ENCODE peak calls at places on chromosomes 12 and 14, in six cellular contexts. O, F, W, Y, E and I are unnamed samples.
A peak's percentile ranks its signal among the peaks of the same experiment; 100 is the strongest.

GRCh38 chr12:5429741-5430557 is 2.0 kb upstream of the NTF3 start:
- DNase-seq in O (no peak), F (no peak), W (no peak), Y (no peak), E (no peak), I (peak; percentile 40)

GRCh38 chr12:93908846-93909592 is 231.8 kb downstream of the CRADD start:
- DNase-seq in O (no peak), F (no peak), W (peak; percentile 56), Y (peak; percentile 51), E (no peak), I (no peak)

GRCh38 chr12:75542942-75543341 is 31.5 kb upstream of the KRR1 start:
- DNase-seq in O (no peak), F (no peak), W (no peak), Y (no peak), E (no peak), I (no peak)

GRCh38 chr12:79557690-79558315 is 133.0 kb downstream of the PAWR start:
- DNase-seq in O (no peak), F (no peak), W (no peak), Y (no peak), E (no peak), I (no peak)

GRCh38 chr14:22112004-22112403 is 438.4 kb upstream of the OR4E1 start:
- DNase-seq in O (peak; percentile 25), F (no peak), W (peak; percentile 8), Y (no peak), E (no peak), I (no peak)

GRCh38 chr14:72714094-72714493 is 179.8 kb downstream of the DPF3 start:
- DNase-seq in O (no peak), F (peak; percentile 37), W (no peak), Y (peak; percentile 24), E (no peak), I (no peak)

GRCh38 chr12:131048611-131048990 is 94.9 kb downstream of the ADGRD1 start:
- DNase-seq in O (no peak), F (no peak), W (no peak), Y (no peak), E (no peak), I (no peak)

GRCh38 chr12:5026342-5026938 is 17.2 kb upstream of the KCNA5 start:
- DNase-seq in O (no peak), F (no peak), W (no peak), Y (no peak), E (no peak), I (no peak)

GRCh38 chr14:60067911-60068310 is 23.8 kb upstream of the PCNX4 start:
- DNase-seq in O (no peak), F (no peak), W (no peak), Y (no peak), E (no peak), I (no peak)

GRCh38 chr14:99873653-99874052 is 80.4 kb downstream of the EML1 start:
- DNase-seq in O (no peak), F (no peak), W (no peak), Y (no peak), E (no peak), I (no peak)

GRCh38 chr12:85468356-85469157 is 188.5 kb downstream of the ALX1 start:
- DNase-seq in O (peak; percentile 25), F (no peak), W (peak; percentile 78), Y (peak; percentile 45), E (peak; percentile 27), I (peak; percentile 10)

GRCh38 chr12:92927436-92928116 is 1.5 kb downstream of the EEA1 start:
- DNase-seq in O (peak; percentile 63), F (no peak), W (peak; percentile 45), Y (no peak), E (no peak), I (no peak)

GRCh38 chr12:124191024-124191359 is 103.9 kb upstream of the RFLNA start:
- DNase-seq in O (no peak), F (no peak), W (peak; percentile 32), Y (no peak), E (no peak), I (no peak)

GRCh38 chr12:57146925-57147640 is at the start of gene LRP1-AS:
- DNase-seq in O (peak; percentile 90), F (no peak), W (no peak), Y (peak; percentile 75), E (no peak), I (no peak)

GRCh38 chr12:24661657-24662096 is 287.2 kb downstream of the BCAT1 start:
- DNase-seq in O (peak; percentile 70), F (peak; percentile 67), W (no peak), Y (peak; percentile 11), E (peak; percentile 28), I (no peak)

GRCh38 chr14:58299665-58300202 is 1.4 kb downstream of the ARID4A start:
- DNase-seq in O (no peak), F (no peak), W (no peak), Y (no peak), E (no peak), I (no peak)

GRCh38 chr12:121170581-121171260 is 38.0 kb downstream of the P2RX7 start:
- DNase-seq in O (no peak), F (no peak), W (no peak), Y (no peak), E (no peak), I (no peak)

GRCh38 chr14:52314521-52315354 is 626 bp downstream of the PTGER2 start:
- DNase-seq in O (no peak), F (no peak), W (no peak), Y (peak; percentile 41), E (peak; percentile 34), I (peak; percentile 48)

GRCh38 chr12:4714879-4715278 is 5.3 kb upstream of the GALNT8 start:
- DNase-seq in O (no peak), F (no peak), W (no peak), Y (no peak), E (no peak), I (no peak)

GRCh38 chr14:104709387-104710019 is 14.5 kb upstream of the ADSS1 start:
- DNase-seq in O (no peak), F (no peak), W (no peak), Y (no peak), E (no peak), I (no peak)

GRCh38 chr12:102781117-102781516 is 135.9 kb downstream of the PAH start:
- DNase-seq in O (no peak), F (no peak), W (no peak), Y (peak; percentile 7), E (no peak), I (no peak)

GRCh38 chr12:9344540-9344939 is 136.3 kb upstream of the PZP start:
- DNase-seq in O (no peak), F (no peak), W (no peak), Y (no peak), E (no peak), I (no peak)

GRCh38 chr14:40362856-40363255 is 930.6 kb upstream of the FBXO33 start:
- DNase-seq in O (no peak), F (no peak), W (no peak), Y (no peak), E (no peak), I (no peak)

GRCh38 chr12:114649585-114649984 is 34.4 kb downstream of the TBX3 start:
- DNase-seq in O (no peak), F (no peak), W (no peak), Y (no peak), E (no peak), I (no peak)

GRCh38 chr14:26398616-26399015 is 199.2 kb downstream of the NOVA1 start:
- DNase-seq in O (no peak), F (no peak), W (no peak), Y (no peak), E (no peak), I (no peak)

GRCh38 chr12:49651855-49652254 is 28.5 kb downstream of the PRPF40B start:
- DNase-seq in O (no peak), F (no peak), W (no peak), Y (no peak), E (no peak), I (no peak)

GRCh38 chr12:50263832-50264231 is 19.5 kb downstream of the LIMA1 start:
- DNase-seq in O (no peak), F (no peak), W (no peak), Y (no peak), E (no peak), I (no peak)

GRCh38 chr12:122413516-122414404 is 8.7 kb downstream of the CLIP1 start:
- DNase-seq in O (no peak), F (no peak), W (no peak), Y (no peak), E (no peak), I (no peak)

GRCh38 chr14:75277000-75277795 is 1.4 kb upstream of the FOS start:
- DNase-seq in O (peak; percentile 66), F (peak; percentile 98), W (peak; percentile 90), Y (peak; percentile 92), E (peak; percentile 90), I (peak; percentile 89)

GRCh38 chr12:6866163-6866919 is 990 bp upstream of the TPI1 start:
- DNase-seq in O (no peak), F (no peak), W (no peak), Y (no peak), E (no peak), I (peak; percentile 56)

GRCh38 chr12:123364532-123365140 is at the start of gene SBNO1:
- DNase-seq in O (peak; percentile 71), F (peak; percentile 97), W (peak; percentile 94), Y (peak; percentile 92), E (peak; percentile 92), I (peak; percentile 93)

GRCh38 chr14:56896231-56896630 is 86.0 kb upstream of the OTX2 start:
- DNase-seq in O (no peak), F (no peak), W (no peak), Y (no peak), E (no peak), I (no peak)
- H3K4me1 ChIP-seq in O (no peaks in the 10 kb centered on the region), F (no peaks in the 10 kb centered on the region), W (no peaks in the 10 kb centered on the region), Y (no peaks in the 10 kb centered on the region), E (no peaks in the 10 kb centered on the region), I (no peaks in the 10 kb centered on the region)

GRCh38 chr12:32893008-32893407 is 3.6 kb downstream of the PKP2 start:
- DNase-seq in O (peak; percentile 39), F (no peak), W (no peak), Y (no peak), E (no peak), I (no peak)
- TF ChIP-seq EP300 in O (no peak), F (no peak), W (no peak), Y (no peak), E (no peak), I (no peak)

GRCh38 chr12:125192690-125193221 is 127.5 kb downstream of the AACS start:
- DNase-seq in O (no peak), F (no peak), W (no peak), Y (no peak), E (no peak), I (no peak)

GRCh38 chr12:125191361-125192087 is 126.3 kb downstream of the AACS start:
- DNase-seq in O (no peak), F (no peak), W (no peak), Y (no peak), E (no peak), I (no peak)

GRCh38 chr12:125194999-125195398 is 129.8 kb downstream of the AACS start:
- DNase-seq in O (no peak), F (no peak), W (no peak), Y (no peak), E (no peak), I (no peak)

GRCh38 chr12:125193376-125193775 is 128.1 kb downstream of the AACS start:
- DNase-seq in O (no peak), F (no peak), W (no peak), Y (no peak), E (no peak), I (no peak)

GRCh38 chr12:125193798-125194562 is 128.7 kb downstream of the AACS start:
- DNase-seq in O (no peak), F (no peak), W (peak; percentile 44), Y (no peak), E (no peak), I (no peak)
- TF ChIP-seq CTCF in O (no peak), F (no peak), W (no peak), Y (no peak), E (no peak), I (no peak)

GRCh38 chr12:104290855-104291254 is 12.7 kb upstream of the EID3 start:
- DNase-seq in O (no peak), F (no peak), W (peak; percentile 65), Y (no peak), E (no peak), I (no peak)
- H3K4me1 ChIP-seq in O (peaks cover 53% of the 10 kb centered on the region), F (peaks cover 63% of the 10 kb centered on the region), W (peaks cover 44% of the 10 kb centered on the region), Y (peaks cover 33% of the 10 kb centered on the region), E (peaks cover 73% of the 10 kb centered on the region), I (peaks cover 10% of the 10 kb centered on the region)